ENCODE peak calls at places on chromosomes 2 and 18, in four cellular contexts. Z is SK-N-SH, V is HCT116, P is endothelial cell of umbilical vein. G is an unnamed sample.

GRCh38 chr2:165474621-165475269 is 5.2 kb downstream of the CSRNP3 start:
- DNase-seq in V (no peak), Z (no peak), P (no peak), G (no peak)

GRCh38 chr2:204072443-204073324 is 136.1 kb downstream of the ICOS start:
- DNase-seq in Z (peak; percentile 16), V (peak; percentile 21), P (peak; percentile 38), G (no peak)

GRCh38 chr18:43396266-43396665 is 119.0 kb upstream of the SYT4 start:
- DNase-seq in P (peak; percentile 3), Z (peak; percentile 10), V (no peak), G (no peak)

GRCh38 chr2:55771612-55772011 is 78.0 kb upstream of the PNPT1 start:
- DNase-seq in P (peak; percentile 66), V (peak; percentile 16), Z (peak; percentile 26), G (no peak)

GRCh38 chr2:72367530-72368225 is 220.0 kb upstream of the CYP26B1 start:
- DNase-seq in Z (no peak), V (peak; percentile 82), P (peak; percentile 15), G (no peak)

GRCh38 chr2:170218456-170218855 is 40.5 kb downstream of the MYO3B start:
- DNase-seq in P (peak; percentile 35), Z (no peak), V (no peak), G (no peak)

GRCh38 chr18:55811964-55812363 is 224.0 kb upstream of the TCF4 start:
- DNase-seq in Z (no peak), P (peak; percentile 50), V (no peak), G (no peak)

GRCh38 chr2:158546412-158547144 is 89.8 kb downstream of the PKP4 start:
- DNase-seq in V (no peak), Z (no peak), P (no peak), G (no peak)

GRCh38 chr18:35938562-35938961 is 33.9 kb upstream of the RMP24 start:
- DNase-seq in V (no peak), P (no peak), Z (no peak), G (no peak)

GRCh38 chr2:219032051-219032745 is 9.1 kb downstream of the CFAP65 start:
- DNase-seq in Z (no peak), P (no peak), V (no peak), G (no peak)

GRCh38 chr18:78636260-78636659 is 343.4 kb upstream of the SALL3 start:
- DNase-seq in V (no peak), Z (no peak), P (no peak), G (no peak)
- TF ChIP-seq POLR2AphosphoS5 in V (no peak), Z (no peak), P (no peak), G (no peak)

GRCh38 chr2:10398496-10398895 is 49.6 kb downstream of the ODC1 start:
- DNase-seq in P (no peak), Z (no peak), V (no peak), G (no peak)
- H3K9ac ChIP-seq in P (no peak overlapping the region), Z (no peak overlapping the region), V (no peak overlapping the region), G (no peak overlapping the region)

GRCh38 chr2:130837175-130837810 is 579 bp downstream of the ARHGEF4 start:
- DNase-seq in V (no peak), Z (no peak), P (no peak), G (no peak)

GRCh38 chr2:130836501-130837174 is at the start of gene ARHGEF4:
- DNase-seq in P (no peak), Z (peak; percentile 89), V (peak; percentile 50), G (no peak)

GRCh38 chr2:130839011-130839780 is 2.5 kb downstream of the ARHGEF4 start:
- DNase-seq in Z (no peak), V (no peak), P (no peak), G (no peak)

GRCh38 chr2:130835766-130836015 is 1.0 kb upstream of the ARHGEF4 start:
- DNase-seq in V (no peak), P (no peak), Z (no peak), G (no peak)

GRCh38 chr2:130837811-130838565 is 1.3 kb downstream of the ARHGEF4 start:
- DNase-seq in Z (no peak), P (no peak), V (no peak), G (no peak)
- H3K4me3 ChIP-seq in Z (no peak overlapping the region), P (no peak overlapping the region), V (peak overlapping the region; percentile 87), G (no peak overlapping the region)

DNA sequence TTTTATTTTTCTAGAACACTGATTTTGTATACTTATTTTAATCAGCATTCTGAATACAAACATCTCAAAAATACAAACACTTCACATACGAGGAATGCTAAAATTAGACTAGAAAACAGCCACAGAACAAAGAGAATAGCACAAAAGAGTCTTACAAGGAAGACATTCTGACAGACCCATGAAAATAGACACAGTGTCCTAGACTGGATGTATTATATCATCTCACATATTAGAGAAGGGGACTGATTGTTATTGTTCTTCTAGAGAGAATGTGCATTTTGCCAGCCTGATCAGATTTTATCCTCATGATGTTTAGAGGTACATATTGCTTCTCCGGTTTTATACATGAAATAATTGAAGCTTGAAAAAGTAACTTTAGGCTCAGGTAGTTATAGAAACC is 357.9 kb downstream of the DPP10 start:
- DNase-seq in V (no peak), P (no peak), Z (no peak), G (no peak)
- TF ChIP-seq POLR2AphosphoS5 in V (no peak), P (no peak), Z (no peak), G (no peak)

DNA sequence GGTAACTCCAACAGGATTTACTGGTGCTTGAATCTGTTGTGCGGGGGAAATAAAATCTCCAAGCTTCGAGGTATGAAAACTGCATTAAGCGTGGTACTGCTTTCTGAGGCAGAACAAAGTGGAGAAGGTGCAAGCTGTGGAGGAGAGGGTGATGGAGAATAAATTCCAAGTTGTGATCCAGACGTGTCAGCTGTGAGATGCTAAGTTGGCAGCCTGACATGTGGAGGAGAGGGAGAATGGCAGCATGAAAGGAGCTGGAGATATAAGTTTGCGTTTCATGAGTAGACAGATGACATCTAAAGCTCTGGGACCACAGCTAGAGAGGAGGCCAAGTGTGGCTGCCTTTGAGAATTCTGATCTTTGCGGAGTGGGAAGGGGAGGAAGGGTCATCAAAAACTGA is 411.8 kb downstream of the FBXO15 start:
- DNase-seq in Z (no peak), V (no peak), P (no peak), G (no peak)
- H3K9ac ChIP-seq in Z (no peak overlapping the region), V (no peak overlapping the region), P (no peak overlapping the region), G (no peak overlapping the region)

GRCh38 chr2:230129343-230129742 is 60.6 kb upstream of the SLC16A14 start:
- DNase-seq in P (no peak), V (no peak), Z (no peak), G (no peak)
- H3K4me3 ChIP-seq in P (no peak overlapping the region), V (no peak overlapping the region), Z (no peak overlapping the region), G (peak overlapping the region; percentile 60)

GRCh38 chr2:46073540-46074018 is 223.6 kb upstream of the EPAS1 start:
- DNase-seq in P (peak; percentile 97), V (peak; percentile 44), Z (peak; percentile 74), G (no peak)
- TF ChIP-seq POLR2AphosphoS5 in P (peak; percentile 92), V (peak; percentile 16), Z (peak; percentile 98), G (no peak)

DNA sequence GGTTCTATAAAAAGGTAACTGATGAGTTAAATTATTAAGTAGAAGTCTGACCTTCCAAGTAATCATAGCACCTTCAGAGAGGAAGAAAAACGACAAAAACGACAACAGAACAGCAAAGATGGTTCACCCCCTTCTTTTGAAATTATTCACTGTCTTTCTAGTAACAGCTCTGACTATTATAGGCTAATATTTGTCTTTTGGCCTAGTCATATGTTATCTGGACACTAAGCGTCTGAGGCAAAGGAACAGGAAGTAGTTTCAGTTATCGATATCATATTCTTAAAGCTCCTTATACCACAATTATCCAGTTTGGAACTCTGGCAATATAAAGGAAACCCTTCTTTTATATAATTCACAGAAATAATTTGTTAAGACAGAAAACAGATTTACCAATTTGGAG is 27.6 kb upstream of the SLC40A1 start:
- DNase-seq in V (no peak), P (no peak), Z (no peak), G (no peak)
- H3K9ac ChIP-seq in V (no peak overlapping the region), P (no peak overlapping the region), Z (no peak overlapping the region), G (no peak overlapping the region)